ENCODE peak calls at places on chromosomes 5 and 9, in eight cellular contexts. One of them, this sample, is unnamed.

GRCh38 chr5:54738118-54738972 is 220.8 kb downstream of the SNX18 start:
- DNase-seq in stomach: peak
- DNase-seq in cardiac muscle cell: peak
- DNase-seq in right atrium auricular region: peak
- DNase-seq in progenitor cell of endocrine pancreas: no peak
- DNase-seq in AG10803: peak
- DNase-seq in HEK293T: no peak
- DNase-seq in T-helper 2 cell: no peak
- DNase-seq in this sample: no peak

GRCh38 chr9:91332476-91333231 is 29.1 kb downstream of the AUH start:
- DNase-seq in stomach: no peak
- DNase-seq in cardiac muscle cell: no peak
- DNase-seq in right atrium auricular region: no peak
- DNase-seq in progenitor cell of endocrine pancreas: no peak
- DNase-seq in AG10803: no peak
- DNase-seq in HEK293T: no peak
- DNase-seq in T-helper 2 cell: no peak
- DNase-seq in this sample: no peak

GRCh38 chr5:102722930-102723329 is 32.2 kb upstream of the PAM start:
- DNase-seq in stomach: no peak
- DNase-seq in cardiac muscle cell: no peak
- DNase-seq in right atrium auricular region: no peak
- DNase-seq in progenitor cell of endocrine pancreas: no peak
- DNase-seq in AG10803: peak
- DNase-seq in HEK293T: no peak
- DNase-seq in T-helper 2 cell: no peak
- DNase-seq in this sample: no peak

GRCh38 chr9:106962615-106963363 is 99.8 kb downstream of the ZNF462 start:
- DNase-seq in stomach: no peak
- DNase-seq in cardiac muscle cell: peak
- DNase-seq in right atrium auricular region: peak
- DNase-seq in progenitor cell of endocrine pancreas: no peak
- DNase-seq in AG10803: no peak
- DNase-seq in HEK293T: no peak
- DNase-seq in T-helper 2 cell: no peak
- DNase-seq in this sample: no peak

GRCh38 chr5:160260881-160261815 is 31.8 kb downstream of the FABP6 start:
- DNase-seq in stomach: peak
- DNase-seq in cardiac muscle cell: peak
- DNase-seq in right atrium auricular region: no peak
- DNase-seq in progenitor cell of endocrine pancreas: peak
- DNase-seq in AG10803: no peak
- DNase-seq in HEK293T: no peak
- DNase-seq in T-helper 2 cell: no peak
- DNase-seq in this sample: no peak

GRCh38 chr9:32292611-32293010 is 91.8 kb upstream of the ACO1 start:
- DNase-seq in stomach: no peak
- DNase-seq in cardiac muscle cell: no peak
- DNase-seq in right atrium auricular region: no peak
- DNase-seq in progenitor cell of endocrine pancreas: no peak
- DNase-seq in AG10803: peak
- DNase-seq in HEK293T: no peak
- DNase-seq in T-helper 2 cell: no peak
- DNase-seq in this sample: no peak

GRCh38 chr9:134709512-134710270 is 68.1 kb downstream of the COL5A1 start:
- DNase-seq in stomach: no peak
- DNase-seq in cardiac muscle cell: peak
- DNase-seq in right atrium auricular region: peak
- DNase-seq in progenitor cell of endocrine pancreas: no peak
- DNase-seq in AG10803: peak
- DNase-seq in HEK293T: no peak
- DNase-seq in T-helper 2 cell: no peak
- DNase-seq in this sample: no peak

GRCh38 chr9:14400658-14400995 is 86.7 kb upstream of the NFIB start:
- DNase-seq in stomach: peak
- DNase-seq in cardiac muscle cell: peak
- DNase-seq in right atrium auricular region: peak
- DNase-seq in progenitor cell of endocrine pancreas: no peak
- DNase-seq in AG10803: peak
- DNase-seq in HEK293T: peak
- DNase-seq in T-helper 2 cell: no peak
- DNase-seq in this sample: no peak

GRCh38 chr9:6777218-6777902 is 19.6 kb downstream of the KDM4C start:
- DNase-seq in stomach: no peak
- DNase-seq in cardiac muscle cell: no peak
- DNase-seq in right atrium auricular region: no peak
- DNase-seq in progenitor cell of endocrine pancreas: no peak
- DNase-seq in AG10803: no peak
- DNase-seq in HEK293T: no peak
- DNase-seq in T-helper 2 cell: no peak
- DNase-seq in this sample: no peak

GRCh38 chr5:154058055-154059038 is 19.6 kb downstream of the MFAP3 start:
- DNase-seq in stomach: peak
- DNase-seq in cardiac muscle cell: peak
- DNase-seq in right atrium auricular region: no peak
- DNase-seq in progenitor cell of endocrine pancreas: no peak
- DNase-seq in AG10803: no peak
- DNase-seq in HEK293T: peak
- DNase-seq in T-helper 2 cell: no peak
- DNase-seq in this sample: no peak

GRCh38 chr9:35859310-35859994 is 10.7 kb downstream of the OR13J1 start:
- DNase-seq in stomach: peak
- DNase-seq in cardiac muscle cell: peak
- DNase-seq in right atrium auricular region: peak
- DNase-seq in progenitor cell of endocrine pancreas: peak
- DNase-seq in AG10803: peak
- DNase-seq in HEK293T: no peak
- DNase-seq in T-helper 2 cell: no peak
- DNase-seq in this sample: no peak

GRCh38 chr5:141762316-141762715 is 80.3 kb upstream of the ARAP3 start:
- DNase-seq in stomach: no peak
- DNase-seq in cardiac muscle cell: no peak
- DNase-seq in right atrium auricular region: no peak
- DNase-seq in progenitor cell of endocrine pancreas: no peak
- DNase-seq in AG10803: no peak
- DNase-seq in HEK293T: no peak
- DNase-seq in T-helper 2 cell: no peak
- DNase-seq in this sample: no peak

This sample was measured in effector memory CD8-positive, alpha-beta T cell.